ENCODE peak calls at places on chromosomes 7 and 10, in four cellular contexts. S, W, J and H are unnamed samples. For H3K4me1, the result is how much of the 10 kb centered on the place peaks cover.

GRCh38 chr7:87886875-87887274 is 10.6 kb downstream of the DBF4 start:
- DNase-seq in S (no peak), W (peak), J (no peak), H (no peak)

GRCh38 chr7:2729893-2730716 is 42.1 kb downstream of the AMZ1 start:
- DNase-seq in S (no peak), W (peak), J (no peak), H (peak)

GRCh38 chr7:157002819-157003421 is 7.5 kb downstream of the MNX1 start:
- DNase-seq in S (no peak), W (no peak), J (no peak), H (no peak)

GRCh38 chr7:105279688-105280007 is 109.1 kb downstream of the SRPK2 start:
- DNase-seq in S (no peak), W (no peak), J (no peak), H (no peak)

GRCh38 chr10:93319855-93320254 is 162.3 kb downstream of the MYOF start:
- DNase-seq in S (no peak), W (no peak), J (no peak), H (no peak)

GRCh38 chr7:43678315-43678714 is 51.0 kb downstream of the COA1 start:
- DNase-seq in S (no peak), W (no peak), J (no peak), H (no peak)

GRCh38 chr7:1949681-1950055 is 279.6 kb downstream of the ELFN1 start:
- DNase-seq in S (peak), W (no peak), J (no peak), H (no peak)

GRCh38 chr7:157684596-157685429 is 348.0 kb downstream of the DNAJB6 start:
- DNase-seq in S (no peak), W (no peak), J (no peak), H (no peak)

GRCh38 chr7:133054167-133054840 is 27.6 kb downstream of the CHCHD3 start:
- DNase-seq in S (no peak), W (peak), J (no peak), H (no peak)

GRCh38 chr7:22542669-22543068 is 42.7 kb upstream of the STEAP1B start:
- DNase-seq in S (no peak), W (no peak), J (peak), H (no peak)

GRCh38 chr10:103457896-103458583 is 660 bp downstream of the CALHM1 start:
- DNase-seq in S (no peak), W (no peak), J (no peak), H (no peak)

GRCh38 chr10:42866115-42866995 is 83.8 kb downstream of the BMS1 start:
- DNase-seq in S (peak), W (peak), J (peak), H (peak)

GRCh38 chr10:100904903-100905302 is 7.9 kb upstream of the SLF2 start:
- DNase-seq in S (no peak), W (no peak), J (no peak), H (no peak)
- H3K4me1 ChIP-seq in S (under half), W (under half), J (under half), H (under half)

DNA sequence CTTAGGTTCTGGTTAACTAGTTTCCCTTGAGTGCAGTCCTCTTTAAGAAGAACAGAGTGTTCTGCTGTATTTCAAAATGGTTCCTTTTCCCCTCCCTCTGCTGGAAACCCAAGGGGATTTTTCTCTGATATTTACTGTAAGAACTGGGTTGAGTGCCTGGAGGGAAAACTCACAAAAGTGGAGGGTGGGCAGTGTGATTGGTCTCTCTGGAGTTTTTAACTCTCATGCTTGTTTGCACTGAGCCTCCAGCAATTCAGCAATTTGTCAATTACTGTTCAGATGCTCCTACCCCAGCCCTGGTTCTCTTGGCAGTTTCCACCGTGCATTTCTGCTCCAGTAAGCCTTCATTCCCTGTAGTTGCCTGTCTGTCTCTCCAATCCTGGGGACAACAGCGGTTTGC is 273.4 kb upstream of the SORCS1 start:
- DNase-seq in S (no peak), W (no peak), J (no peak), H (peak)
- H3K4me1 ChIP-seq in S (under half), W (under half), J (under half), H (under half)

GRCh38 chr7:100886936-100887185 is 2.7 kb downstream of the UFSP1 start:
- DNase-seq in S (no peak), W (no peak), J (no peak), H (no peak)
- H3K4me1 ChIP-seq in S (under half), W (under half), J (under half), H (under half)

DNA sequence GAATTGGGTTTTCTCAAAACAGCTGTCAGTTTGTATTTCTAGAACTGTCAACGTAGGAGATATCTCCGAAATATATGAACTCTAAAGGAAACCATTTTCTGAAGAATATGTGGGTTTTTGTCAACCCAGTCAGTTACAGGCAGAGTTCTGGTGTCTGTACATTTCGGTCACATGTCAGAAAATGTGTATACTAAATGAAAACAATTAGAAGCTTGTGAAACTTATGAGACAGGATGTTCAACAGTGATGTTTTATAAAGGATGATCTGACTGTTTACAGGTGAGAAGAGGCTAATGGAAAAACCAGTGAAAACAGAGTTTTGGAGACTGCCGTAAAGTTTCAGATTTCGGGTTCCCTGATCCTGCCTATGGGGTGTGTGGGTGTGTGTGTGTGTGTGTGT is 6.2 kb downstream of the JAZF1 start:
- DNase-seq in S (no peak), W (no peak), J (no peak), H (no peak)
- H3K4me1 ChIP-seq in S (under half), W (under half), J (under half), H (under half)